ENCODE peak calls at places on chromosome 17, in four cellular contexts. M is K562, R is HepG2, Y is GM12878. H is an unnamed sample.

GRCh38 chr17:35846055-35846809 is 22.5 kb downstream of the HEATR9 start:
- DNase-seq in M (no peak), R (no peak), Y (no peak), H (no peak)

GRCh38 chr17:3539881-3540540 is 17.6 kb downstream of the TRPV3 start:
- DNase-seq in M (peak), R (no peak), Y (no peak), H (no peak)

GRCh38 chr17:41060052-41060604 is at the start of gene KRTAP2-3:
- DNase-seq in M (no peak), R (peak), Y (no peak), H (no peak)

GRCh38 chr17:38896373-38896954 is 26.6 kb downstream of the LASP1 start:
- DNase-seq in M (no peak), R (no peak), Y (no peak), H (no peak)

GRCh38 chr17:74807925-74808324 is 31.8 kb upstream of the NAT9 start:
- DNase-seq in M (no peak), R (no peak), Y (no peak), H (no peak)

GRCh38 chr17:50808888-50809287 is 26.5 kb upstream of the WFIKKN2 start:
- DNase-seq in M (no peak), R (no peak), Y (no peak), H (no peak)

GRCh38 chr17:32303861-32304288 is 38.1 kb downstream of the C17orf75 start:
- DNase-seq in M (no peak), R (no peak), Y (no peak), H (no peak)

GRCh38 chr17:43673516-43674323 is 12.0 kb upstream of the MEOX1 start:
- DNase-seq in M (peak), R (peak), Y (no peak), H (peak)

GRCh38 chr17:51279183-51279582 is 18.8 kb downstream of the UTP18 start:
- DNase-seq in M (no peak), R (no peak), Y (no peak), H (no peak)

GRCh38 chr17:79942011-79942405 is 93.7 kb downstream of the TBC1D16 start:
- DNase-seq in M (peak), R (no peak), Y (no peak), H (no peak)

GRCh38 chr17:78409191-78409621 is 30.8 kb downstream of the PGS1 start:
- DNase-seq in M (no peak), R (no peak), Y (no peak), H (no peak)
- TF ChIP-seq FOXK2 in M (no peak), R (no peak), Y (no peak), H (no peak)

GRCh38 chr17:17474341-17474740 is 2.5 kb upstream of the MED9 start:
- DNase-seq in M (no peak), R (no peak), Y (no peak), H (no peak)
- TF ChIP-seq FOXK2 in M (no peak), R (no peak), Y (no peak), H (no peak)

DNA sequence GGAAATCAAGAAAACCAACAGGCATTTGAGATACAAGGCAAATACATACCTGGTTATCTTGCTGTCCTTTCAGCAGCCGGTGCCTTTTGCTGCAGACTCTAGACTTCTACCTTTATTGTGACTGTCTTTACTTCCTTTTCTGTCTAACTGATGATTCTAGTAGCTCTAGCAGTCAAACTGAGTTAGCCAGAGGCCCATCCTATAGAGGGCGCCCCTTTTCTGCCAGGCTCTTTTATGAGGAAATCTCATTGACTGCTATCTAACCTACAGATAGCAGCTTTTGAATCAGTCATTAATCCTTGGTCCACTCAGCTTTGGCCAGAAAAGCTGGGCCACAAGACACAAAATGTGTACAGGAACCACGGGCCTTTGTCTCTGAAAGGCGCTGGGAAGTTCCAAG is 87.5 kb upstream of the WSB1 start:
- DNase-seq in M (peak), R (peak), Y (no peak), H (peak)
- TF ChIP-seq FOXK2 in M (no peak), R (no peak), Y (no peak), H (no peak)

GRCh38 chr17:233473-233941 is 52.1 kb upstream of the DOC2B start:
- DNase-seq in M (no peak), R (peak), Y (no peak), H (no peak)

GRCh38 chr17:235831-236640 is 54.6 kb upstream of the DOC2B start:
- DNase-seq in M (no peak), R (no peak), Y (no peak), H (no peak)

GRCh38 chr17:236641-237405 is 55.4 kb upstream of the DOC2B start:
- DNase-seq in M (no peak), R (no peak), Y (no peak), H (no peak)

GRCh38 chr17:231966-232807 is 50.7 kb upstream of the DOC2B start:
- DNase-seq in M (no peak), R (no peak), Y (no peak), H (no peak)

GRCh38 chr17:234163-235047 is 53.0 kb upstream of the DOC2B start:
- DNase-seq in M (no peak), R (no peak), Y (no peak), H (no peak)
- TF ChIP-seq FOXK2 in M (no peak), R (no peak), Y (no peak), H (no peak)

H was measured in HEK293T.